ENCODE peak calls at places on chromosomes 6 and 20, in ten cellular contexts. Z is Calu3, C is H1, B is colonic mucosa, P is endothelial cell, M is psoas muscle, W is progenitor cell of endocrine pancreas, K is left ventricle myocardium inferior, T is mesothelial cell of epicardium, J is body of pancreas. D is an unnamed sample.
A peak's percentile ranks its signal among the peaks of the same experiment; 100 is the strongest.

GRCh38 chr20:14918281-14918680 is 580.9 kb upstream of the FLRT3 start:
- DNase-seq in Z (no peak), C (no peak), B (no peak), P (no peak), M (no peak), W (no peak), K (no peak), T (no peak), J (no peak), D (no peak)

GRCh38 chr20:38321959-38322598 is 18.1 kb downstream of the BPI start:
- DNase-seq in Z (peak; percentile 76), C (no peak), B (no peak), P (peak; percentile 54), M (no peak), W (no peak), K (no peak), T (peak; percentile 55), J (no peak), D (peak; percentile 17)

GRCh38 chr6:122098091-122098769 is 301.2 kb upstream of the HSF2 start:
- DNase-seq in Z (no peak), C (no peak), B (no peak), P (no peak), M (no peak), W (no peak), K (no peak), T (no peak), J (no peak), D (peak; percentile 8)

GRCh38 chr6:53492860-53493634 is 51.9 kb downstream of the GCLC start:
- DNase-seq in Z (no peak), C (no peak), B (no peak), P (no peak), M (no peak), W (no peak), K (no peak), T (no peak), J (no peak), D (no peak)

GRCh38 chr6:53506872-53507271 is 38.0 kb downstream of the GCLC start:
- DNase-seq in Z (no peak), C (no peak), B (no peak), P (no peak), M (no peak), W (no peak), K (no peak), T (no peak), J (no peak), D (no peak)

GRCh38 chr6:105757512-105758200 is 328.5 kb upstream of the PRDM1 start:
- DNase-seq in Z (no peak), C (no peak), B (no peak), P (no peak), M (no peak), W (no peak), K (no peak), T (no peak), J (no peak), D (no peak)

GRCh38 chr6:64238071-64238470 is 602.5 kb downstream of the PHF3 start:
- DNase-seq in Z (no peak), C (no peak), B (no peak), P (no peak), M (no peak), W (no peak), K (no peak), T (no peak), J (no peak), D (no peak)

GRCh38 chr20:17747431-17747846 is 47.7 kb downstream of the BANF2 start:
- DNase-seq in Z (peak; percentile 5), C (no peak), B (no peak), P (no peak), M (peak; percentile 61), W (no peak), K (no peak), T (no peak), J (peak; percentile 52), D (no peak)

GRCh38 chr6:75503291-75503690 is 9.7 kb upstream of the FILIP1 start:
- DNase-seq in Z (no peak), C (no peak), B (no peak), P (no peak), M (no peak), W (no peak), K (no peak), T (no peak), J (no peak), D (no peak)

GRCh38 chr6:75505426-75505825 is 11.8 kb upstream of the FILIP1 start:
- DNase-seq in Z (no peak), C (no peak), B (no peak), P (no peak), M (no peak), W (no peak), K (no peak), T (no peak), J (no peak), D (no peak)

GRCh38 chr6:75502884-75503283 is 9.3 kb upstream of the FILIP1 start:
- DNase-seq in Z (no peak), C (no peak), B (no peak), P (no peak), M (no peak), W (no peak), K (no peak), T (no peak), J (no peak), D (no peak)

GRCh38 chr6:75501756-75502155 is 8.2 kb upstream of the FILIP1 start:
- DNase-seq in Z (no peak), C (no peak), B (no peak), P (no peak), M (no peak), W (no peak), K (no peak), T (no peak), J (no peak), D (no peak)

DNA sequence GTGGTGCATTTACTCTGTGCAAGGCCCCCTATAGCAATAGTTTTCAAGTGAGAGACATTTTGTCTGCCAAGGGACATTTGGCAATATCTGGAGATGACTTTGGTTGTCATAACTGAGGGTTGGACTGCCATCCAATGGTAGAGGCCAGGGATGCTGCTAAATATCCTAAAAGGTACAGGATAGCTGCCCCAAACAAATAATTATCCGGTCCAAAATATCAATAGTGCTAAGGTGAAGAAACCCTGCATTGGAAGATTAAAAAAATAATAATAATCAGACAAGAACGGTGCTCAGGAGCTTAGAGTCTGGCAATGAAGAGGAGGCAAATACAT is 11.3 kb upstream of the FILIP1 start:
- DNase-seq in Z (no peak), C (no peak), B (no peak), P (no peak), M (no peak), W (no peak), K (no peak), T (no peak), J (no peak), D (no peak)
- TF ChIP-seq CTCF in Z (no peak), C (no peak), B (no peak), P (no peak), M (peak; percentile 55), W (no peak), K (peak; percentile 69), T (no peak), J (peak; percentile 36), D (peak; percentile 32)

GRCh38 chr6:14470697-14471096 is 353.1 kb downstream of the CD83 start:
- DNase-seq in Z (no peak), C (no peak), B (no peak), P (no peak), M (no peak), W (no peak), K (no peak), T (no peak), J (no peak), D (no peak)
- TF ChIP-seq CTCF in Z (no peak), C (no peak), B (no peak), P (no peak), M (no peak), W (no peak), K (no peak), T (no peak), J (no peak), D (no peak)

GRCh38 chr20:872855-873520 is 39.5 kb downstream of the FAM110A start:
- DNase-seq in Z (peak; percentile 20), C (peak; percentile 23), B (no peak), P (peak; percentile 34), M (no peak), W (no peak), K (no peak), T (no peak), J (no peak), D (no peak)
- TF ChIP-seq CTCF in Z (no peak), C (peak; percentile 67), B (no peak), P (no peak), M (no peak), W (peak; percentile 34), K (no peak), T (no peak), J (no peak), D (no peak)

GRCh38 chr6:117918454-117918853 is 11.4 kb downstream of the SLC35F1 start:
- DNase-seq in Z (no peak), C (no peak), B (no peak), P (no peak), M (no peak), W (no peak), K (no peak), T (no peak), J (no peak), D (no peak)
- TF ChIP-seq CTCF in Z (no peak), C (no peak), B (no peak), P (no peak), M (no peak), W (no peak), K (no peak), T (no peak), J (no peak), D (no peak)

GRCh38 chr20:50794181-50794845 is 548 bp upstream of the BCAS4 start:
- DNase-seq in Z (no peak), C (no peak), B (no peak), P (no peak), M (peak; percentile 39), W (peak; percentile 14), K (no peak), T (no peak), J (peak; percentile 16), D (no peak)
- TF ChIP-seq CTCF in Z (no peak), C (no peak), B (no peak), P (no peak), M (no peak), W (no peak), K (no peak), T (no peak), J (no peak), D (no peak)